ENCODE peak calls at places on chromosome 18, in nine cellular contexts. A, M, W, B, I, F, Z, T and X are unnamed samples. For H3K4me1, the result is how much of the 10 kb centered on the place peaks cover.

GRCh38 chr18:55907352-55908045 is 319.5 kb upstream of the TCF4 start:
- DNase-seq in A (no peak), M (no peak), W (no peak), B (no peak), I (peak), F (no peak), Z (no peak), T (peak), X (peak)

GRCh38 chr18:69947361-69948106 is at the start of gene CD226:
- DNase-seq in A (no peak), M (no peak), W (no peak), B (no peak), I (no peak), F (no peak), Z (no peak), T (no peak), X (no peak)

GRCh38 chr18:12409466-12409865 is 1.7 kb downstream of the PRELID3A start:
- DNase-seq in A (peak), M (no peak), W (no peak), B (no peak), I (no peak), F (no peak), Z (no peak), T (no peak), X (peak)

GRCh38 chr18:9466127-9466526 is 9.2 kb upstream of the RALBP1 start:
- DNase-seq in A (no peak), M (no peak), W (no peak), B (no peak), I (no peak), F (no peak), Z (no peak), T (no peak), X (no peak)

GRCh38 chr18:59629894-59630293 is 67.3 kb downstream of the CCBE1 start:
- DNase-seq in A (no peak), M (peak), W (no peak), B (no peak), I (no peak), F (no peak), Z (no peak), T (no peak), X (no peak)

GRCh38 chr18:6413554-6414117 is 1.1 kb downstream of the L3MBTL4 start:
- DNase-seq in A (no peak), M (no peak), W (peak), B (no peak), I (peak), F (no peak), Z (no peak), T (no peak), X (no peak)

GRCh38 chr18:79629249-79629558 is 50.4 kb upstream of the CTDP1 start:
- DNase-seq in A (peak), M (peak), W (peak), B (no peak), I (no peak), F (no peak), Z (no peak), T (no peak), X (no peak)

GRCh38 chr18:35076556-35076955 is 35.3 kb downstream of the MAPRE2 start:
- DNase-seq in A (no peak), M (no peak), W (no peak), B (no peak), I (no peak), F (no peak), Z (no peak), T (peak), X (no peak)

GRCh38 chr18:56445422-56445821 is 193.0 kb downstream of the TXNL1 start:
- DNase-seq in A (no peak), M (no peak), W (no peak), B (no peak), I (no peak), F (peak), Z (no peak), T (no peak), X (no peak)

GRCh38 chr18:14961991-14962390 is 214.0 kb downstream of the ANKRD30B start:
- DNase-seq in A (no peak), M (no peak), W (no peak), B (no peak), I (no peak), F (no peak), Z (no peak), T (no peak), X (no peak)

GRCh38 chr18:35927431-35927830 is 45.0 kb upstream of the RMP24 start:
- DNase-seq in A (no peak), M (no peak), W (no peak), B (no peak), I (no peak), F (no peak), Z (no peak), T (peak), X (no peak)

GRCh38 chr18:10544093-10544748 is 18.4 kb downstream of the NAPG start:
- DNase-seq in A (no peak), M (no peak), W (no peak), B (no peak), I (no peak), F (no peak), Z (no peak), T (no peak), X (no peak)

GRCh38 chr18:21604711-21605110 is 4.2 kb upstream of the ESCO1 start:
- DNase-seq in A (no peak), M (no peak), W (no peak), B (no peak), I (no peak), F (no peak), Z (no peak), T (no peak), X (no peak)

GRCh38 chr18:7096838-7097237 is 20.8 kb downstream of the LAMA1 start:
- DNase-seq in A (no peak), M (no peak), W (no peak), B (no peak), I (no peak), F (no peak), Z (no peak), T (no peak), X (no peak)

GRCh38 chr18:49985246-49985645 is 171.9 kb upstream of the ACAA2 start:
- DNase-seq in A (no peak), M (no peak), W (no peak), B (no peak), I (no peak), F (no peak), Z (no peak), T (no peak), X (no peak)

GRCh38 chr18:78873916-78874505 is 105.6 kb upstream of the SALL3 start:
- DNase-seq in A (no peak), M (no peak), W (no peak), B (no peak), I (no peak), F (no peak), Z (no peak), T (peak), X (no peak)

GRCh38 chr18:47050468-47050867 is 15.0 kb upstream of the ELOA2 start:
- DNase-seq in A (no peak), M (no peak), W (no peak), B (peak), I (no peak), F (no peak), Z (no peak), T (peak), X (no peak)

GRCh38 chr18:37476611-37477295 is 88.8 kb downstream of the CELF4 start:
- DNase-seq in A (no peak), M (no peak), W (no peak), B (no peak), I (no peak), F (no peak), Z (no peak), T (no peak), X (no peak)

GRCh38 chr18:30568333-30568732 is 474.2 kb downstream of the DSC3 start:
- DNase-seq in A (no peak), M (no peak), W (no peak), B (no peak), I (no peak), F (no peak), Z (no peak), T (no peak), X (no peak)

GRCh38 chr18:43238429-43238828 is 38.9 kb downstream of the SYT4 start:
- DNase-seq in A (no peak), M (no peak), W (no peak), B (no peak), I (no peak), F (no peak), Z (no peak), T (no peak), X (no peak)

GRCh38 chr18:44803019-44803650 is 122.4 kb downstream of the SETBP1 start:
- DNase-seq in A (no peak), M (peak), W (peak), B (peak), I (peak), F (no peak), Z (peak), T (no peak), X (peak)

GRCh38 chr18:44973282-44973681 is 292.6 kb downstream of the SETBP1 start:
- DNase-seq in A (no peak), M (no peak), W (no peak), B (no peak), I (no peak), F (no peak), Z (no peak), T (no peak), X (peak)

GRCh38 chr18:58716046-58716766 is 44.9 kb downstream of the MALT1 start:
- DNase-seq in A (no peak), M (no peak), W (no peak), B (no peak), I (no peak), F (no peak), Z (no peak), T (no peak), X (no peak)

GRCh38 chr18:32899819-32900218 is 127.0 kb upstream of the KLHL14 start:
- DNase-seq in A (no peak), M (no peak), W (no peak), B (no peak), I (no peak), F (no peak), Z (no peak), T (peak), X (no peak)

GRCh38 chr18:43277164-43277600 is at the start of gene SYT4:
- DNase-seq in A (peak), M (no peak), W (peak), B (peak), I (peak), F (no peak), Z (no peak), T (peak), X (peak)

GRCh38 chr18:77249583-77250500 is at the start of gene GALR1:
- DNase-seq in A (no peak), M (no peak), W (no peak), B (no peak), I (no peak), F (peak), Z (no peak), T (no peak), X (no peak)

GRCh38 chr18:74493689-74494088 is 2.5 kb upstream of the CNDP2 start:
- DNase-seq in A (no peak), M (no peak), W (peak), B (peak), I (peak), F (no peak), Z (no peak), T (peak), X (no peak)

GRCh38 chr18:10089881-10090280 is 176.1 kb downstream of the VAPA start:
- DNase-seq in A (no peak), M (no peak), W (no peak), B (no peak), I (no peak), F (no peak), Z (no peak), T (no peak), X (no peak)

GRCh38 chr18:47795448-47795843 is 135.0 kb downstream of the SMAD2 start:
- DNase-seq in A (no peak), M (no peak), W (no peak), B (no peak), I (peak), F (no peak), Z (no peak), T (no peak), X (no peak)

GRCh38 chr18:44637210-44638051 is 43.3 kb upstream of the SETBP1 start:
- DNase-seq in A (no peak), M (no peak), W (no peak), B (peak), I (no peak), F (no peak), Z (no peak), T (peak), X (no peak)

GRCh38 chr18:41906528-41907256 is 48.3 kb upstream of the PIK3C3 start:
- DNase-seq in A (no peak), M (no peak), W (no peak), B (peak), I (no peak), F (no peak), Z (no peak), T (peak), X (peak)

GRCh38 chr18:42414756-42415454 is 459.9 kb downstream of the PIK3C3 start:
- DNase-seq in A (no peak), M (no peak), W (no peak), B (peak), I (no peak), F (no peak), Z (peak), T (no peak), X (no peak)

GRCh38 chr18:11052800-11053199 is 96.6 kb downstream of the PIEZO2 start:
- DNase-seq in A (no peak), M (no peak), W (no peak), B (peak), I (no peak), F (no peak), Z (no peak), T (no peak), X (no peak)

GRCh38 chr18:36350839-36351474 is 53.4 kb downstream of the FHOD3 start:
- DNase-seq in A (no peak), M (no peak), W (no peak), B (no peak), I (no peak), F (no peak), Z (no peak), T (no peak), X (no peak)

GRCh38 chr18:67359868-67360838 is 156.4 kb downstream of the DSEL start:
- DNase-seq in A (no peak), M (peak), W (no peak), B (peak), I (peak), F (no peak), Z (peak), T (peak), X (peak)
- H3K4me3 ChIP-seq in A (peak), M (peak), W (peak), B (no peak), I (peak), F (no peak), Z (peak), T (peak), X (peak)

GRCh38 chr18:51448949-51449348 is 251.5 kb upstream of the MEX3C start:
- DNase-seq in A (no peak), M (no peak), W (no peak), B (no peak), I (no peak), F (no peak), Z (no peak), T (no peak), X (peak)
- H3K4me1 ChIP-seq in A (under half), M (under half), W (under half), B (under half), I (under half), F (under half), Z (under half), T (under half), X (under half)

GRCh38 chr18:23683671-23684070 is 5.6 kb upstream of the LAMA3 start:
- DNase-seq in A (no peak), M (no peak), W (no peak), B (no peak), I (no peak), F (no peak), Z (no peak), T (peak), X (no peak)
- H3K4me3 ChIP-seq in A (no peak), M (no peak), W (no peak), B (no peak), I (no peak), F (no peak), Z (no peak), T (no peak), X (no peak)

GRCh38 chr18:63312731-63313408 is 6.7 kb downstream of the BCL2 start:
- DNase-seq in A (no peak), M (no peak), W (no peak), B (no peak), I (no peak), F (no peak), Z (no peak), T (no peak), X (no peak)
- H3K4me1 ChIP-seq in A (half or more), M (under half), W (under half), B (under half), I (half or more), F (under half), Z (under half), T (under half), X (under half)

DNA sequence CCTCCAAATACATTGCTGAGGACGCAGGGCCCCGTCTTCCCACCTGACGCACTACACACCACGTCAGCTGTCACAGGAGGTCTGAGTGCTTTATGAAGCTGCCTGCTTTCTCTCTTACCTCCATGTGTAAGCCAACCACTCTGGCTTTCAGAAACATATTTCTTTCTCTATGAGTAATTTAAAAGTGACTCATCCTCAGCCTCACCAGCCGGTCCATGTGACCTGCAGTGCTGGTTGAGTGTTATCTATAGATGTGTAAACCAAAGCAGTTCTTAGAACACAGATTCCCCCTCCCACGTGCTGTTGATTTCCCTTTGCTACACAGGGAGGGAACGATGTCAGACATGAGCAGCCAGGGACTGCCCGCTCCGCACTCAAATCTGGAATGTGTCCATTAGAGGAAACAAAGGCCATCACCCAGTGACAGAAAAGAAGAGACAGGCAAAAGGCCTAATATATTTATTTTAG is 157.8 kb downstream of the BCL2 start:
- DNase-seq in A (peak), M (peak), W (peak), B (peak), I (peak), F (no peak), Z (peak), T (peak), X (no peak)
- H3K4me3 ChIP-seq in A (peak), M (no peak), W (no peak), B (no peak), I (no peak), F (no peak), Z (peak), T (no peak), X (no peak)

DNA sequence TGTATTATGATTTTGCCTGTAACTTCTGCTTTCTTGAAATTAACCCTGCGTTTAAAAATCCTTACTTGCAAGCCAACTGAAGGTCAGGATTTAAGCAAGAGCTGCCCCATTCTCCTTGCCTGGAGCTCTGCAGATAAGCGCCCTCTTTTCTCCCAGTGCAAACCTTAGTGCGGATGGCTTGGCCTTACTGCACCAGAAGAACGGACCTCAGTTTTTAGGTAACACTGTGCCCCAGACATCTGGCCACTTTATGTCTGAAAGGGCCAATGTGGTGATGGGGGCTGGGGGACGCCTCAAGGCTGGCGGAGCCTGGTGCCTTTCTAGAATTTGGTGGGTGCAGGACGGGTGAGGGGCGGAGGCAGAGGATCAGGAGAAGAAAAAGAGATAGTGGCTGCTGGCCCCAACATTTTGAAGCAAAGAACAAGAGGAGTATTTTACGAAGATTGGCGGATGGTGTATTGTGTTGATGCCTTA is 718 bp upstream of the TNFRSF11A start:
- DNase-seq in A (no peak), M (no peak), W (no peak), B (no peak), I (no peak), F (no peak), Z (no peak), T (no peak), X (no peak)
- H3K4me1 ChIP-seq in A (under half), M (under half), W (half or more), B (under half), I (under half), F (under half), Z (under half), T (under half), X (under half)